ENCODE peak calls at places on chromosome 12, in ten cellular contexts. Y is nucleus accumbens; G is MCF 10A; U is stimulated activated CD4-positive, alpha-beta T cell treated with anti-CD3 and anti-CD28 coated beads, Interleukin-12 subunit alpha, Interleukin-12 subunit beta, amount 100 ng/mL, for 24 hours; W is effector memory CD8-positive, alpha-beta T cell; B is DND-41; E is PC-9; M is NCI-H187 treated with DMSO at 0.1 percent for 48 hours; H is anterior cingulate cortex; L is WERI-Rb-1. N is an unnamed sample.

GRCh38 chr12:96889273-96889933 is 17.7 kb upstream of the NEDD1 start:
- DNase-seq in B (no peak), M (no peak), L (no peak), Y (no peak), E (peak), U (no peak), H (no peak), G (peak), W (no peak), N (no peak)

GRCh38 chr12:130394906-130395305 is 57.2 kb downstream of the PIWIL1 start:
- DNase-seq in W (no peak), M (no peak), Y (no peak), B (no peak), E (no peak), L (no peak), U (no peak), G (no peak), H (no peak), N (no peak)

GRCh38 chr12:30830751-30831150 is 76.0 kb upstream of the CAPRIN2 start:
- DNase-seq in M (no peak), W (no peak), Y (no peak), E (no peak), U (no peak), L (no peak), G (no peak), B (no peak), H (no peak), N (no peak)

GRCh38 chr12:42145197-42145549 is 499 bp upstream of the GXYLT1 start:
- DNase-seq in E (no peak), H (no peak), G (no peak), L (no peak), Y (no peak), M (no peak), W (peak), U (no peak), B (no peak), N (no peak)

GRCh38 chr12:57240926-57241555 is 9.9 kb downstream of the STAC3 start:
- DNase-seq in Y (no peak), B (no peak), W (no peak), L (peak), U (no peak), G (no peak), M (no peak), E (no peak), H (no peak), N (no peak)

GRCh38 chr12:110996415-110996814 is 76.0 kb upstream of the MYL2 start:
- DNase-seq in W (no peak), B (no peak), H (no peak), U (no peak), L (no peak), M (no peak), E (no peak), Y (no peak), G (no peak), N (no peak)

GRCh38 chr12:6459004-6459337 is 7.1 kb downstream of the TAPBPL start:
- DNase-seq in H (no peak), L (no peak), M (no peak), E (no peak), Y (no peak), W (no peak), G (no peak), U (no peak), B (no peak), N (no peak)

GRCh38 chr12:24798335-24798734 is 150.6 kb downstream of the BCAT1 start:
- DNase-seq in B (peak), Y (no peak), M (no peak), U (no peak), L (no peak), E (no peak), G (no peak), H (no peak), W (no peak), N (no peak)

GRCh38 chr12:12811343-12811742 is 1.8 kb upstream of the DDX47 start:
- DNase-seq in L (no peak), E (no peak), Y (no peak), U (no peak), B (no peak), G (no peak), H (no peak), W (no peak), M (no peak), N (no peak)

GRCh38 chr12:118034429-118035193 is 18.1 kb downstream of the RFC5 start:
- DNase-seq in H (peak), B (no peak), G (peak), W (no peak), M (no peak), L (peak), E (peak), U (no peak), Y (no peak), N (no peak)

GRCh38 chr12:49698619-49699545 is 8.3 kb downstream of the FMNL3 start:
- DNase-seq in B (peak), U (peak), H (no peak), W (peak), G (no peak), Y (no peak), M (no peak), L (no peak), E (no peak), N (no peak)

GRCh38 chr12:93041416-93041815 is 112.3 kb upstream of the EEA1 start:
- DNase-seq in B (no peak), E (no peak), L (no peak), M (no peak), H (no peak), Y (no peak), G (no peak), U (no peak), W (no peak), N (no peak)

GRCh38 chr12:34291426-34291901 is 269.2 kb downstream of the ALG10 start:
- DNase-seq in W (no peak), U (no peak), H (no peak), G (no peak), Y (no peak), E (no peak), M (no peak), B (no peak), L (peak), N (no peak)

GRCh38 chr12:19482551-19483109 is 43.3 kb downstream of the AEBP2 start:
- DNase-seq in U (peak), B (no peak), W (peak), H (no peak), M (no peak), Y (no peak), L (no peak), G (peak), E (no peak), N (no peak)

GRCh38 chr12:52041695-52042123 is 9.5 kb upstream of the NR4A1 start:
- DNase-seq in G (no peak), L (no peak), W (no peak), H (no peak), M (no peak), B (peak), E (no peak), Y (no peak), U (no peak), N (no peak)

GRCh38 chr12:58309806-58310205 is 368.4 kb downstream of the ATP23 start:
- DNase-seq in U (no peak), W (no peak), G (peak), Y (no peak), L (no peak), B (no peak), E (no peak), M (peak), H (no peak), N (no peak)

GRCh38 chr12:111055181-111055880 is 135.0 kb upstream of the MYL2 start:
- DNase-seq in U (no peak), Y (no peak), E (no peak), W (no peak), M (no peak), G (no peak), L (no peak), H (no peak), B (no peak), N (no peak)

GRCh38 chr12:8699714-8700113 is 1.9 kb downstream of the RIMKLB start:
- DNase-seq in G (no peak), B (no peak), U (no peak), E (no peak), H (no peak), Y (no peak), L (peak), M (no peak), W (no peak), N (no peak)

GRCh38 chr12:5912437-5913334 is 32.4 kb downstream of the ANO2 start:
- DNase-seq in U (no peak), Y (no peak), W (no peak), L (peak), M (no peak), E (no peak), B (no peak), H (no peak), G (peak), N (no peak)

GRCh38 chr12:69688021-69688420 is 11.1 kb downstream of the BEST3 start:
- DNase-seq in E (peak), B (no peak), G (no peak), H (no peak), M (no peak), L (no peak), Y (no peak), W (no peak), U (no peak), N (no peak)

GRCh38 chr12:15933751-15934150 is 22.6 kb downstream of the DERA start:
- DNase-seq in B (no peak), U (no peak), M (no peak), G (no peak), E (no peak), H (no peak), L (no peak), Y (no peak), W (no peak), N (no peak)

GRCh38 chr12:88308825-88309224 is 166.7 kb downstream of the TMTC3 start:
- DNase-seq in E (no peak), U (no peak), G (peak), L (no peak), Y (no peak), W (no peak), M (no peak), H (no peak), B (no peak), N (no peak)

GRCh38 chr12:126582231-126582630 is 1517.0 kb downstream of the AACS start:
- DNase-seq in L (no peak), E (peak), U (no peak), W (no peak), Y (no peak), B (no peak), H (no peak), G (peak), M (no peak), N (no peak)

GRCh38 chr12:112792306-112792705 is 758 bp downstream of the RPH3A start:
- DNase-seq in L (no peak), G (no peak), H (no peak), B (no peak), W (no peak), Y (no peak), M (no peak), U (no peak), E (no peak), N (no peak)

GRCh38 chr12:6979021-6979420 is 8.3 kb downstream of the EMG1 start:
- DNase-seq in W (no peak), G (no peak), B (no peak), U (no peak), M (no peak), Y (no peak), E (no peak), L (no peak), H (no peak), N (no peak)

GRCh38 chr12:1496162-1496925 is 98.0 kb downstream of the FBXL14 start:
- DNase-seq in M (no peak), B (no peak), H (no peak), G (peak), E (no peak), Y (no peak), W (no peak), U (no peak), L (no peak), N (no peak)

GRCh38 chr12:105331805-105332251 is 1.3 kb downstream of the C12orf75 start:
- DNase-seq in U (no peak), W (peak), M (no peak), E (no peak), Y (no peak), L (no peak), B (peak), H (no peak), G (peak), N (no peak)